ENCODE peak calls at places on chromosome 6, in four cellular contexts. P, D, G and Q are unnamed samples.

GRCh38 chr6:169263374-169263773 is 9.7 kb upstream of the THBS2 start:
- DNase-seq in G (no peak), P (no peak), D (no peak), Q (no peak)

GRCh38 chr6:154555075-154555677 is 44.7 kb upstream of the CNKSR3 start:
- DNase-seq in G (no peak), P (no peak), D (no peak), Q (no peak)

GRCh38 chr6:76072562-76072961 is at the start of gene IMPG1:
- DNase-seq in P (no peak), G (no peak), D (no peak), Q (no peak)

GRCh38 chr6:72922401-72922800 is 300.5 kb downstream of the KCNQ5 start:
- DNase-seq in G (no peak), P (no peak), D (no peak), Q (no peak)

GRCh38 chr6:93721386-93722048 is 302.2 kb upstream of the EPHA7 start:
- DNase-seq in D (no peak), P (no peak), G (no peak), Q (no peak)

GRCh38 chr6:24864345-24864744 is 65.6 kb upstream of the ARMH2 start:
- DNase-seq in D (no peak), P (no peak), G (no peak), Q (no peak)

GRCh38 chr6:11744753-11745152 is 33.9 kb downstream of the ADTRP start:
- DNase-seq in G (no peak), D (no peak), P (no peak), Q (no peak)

GRCh38 chr6:67112120-67112519 is 1405.1 kb upstream of the EYS start:
- DNase-seq in P (no peak), D (no peak), G (no peak), Q (no peak)

GRCh38 chr6:77456531-77457248 is 6.6 kb downstream of the HTR1B start:
- DNase-seq in P (no peak), G (no peak), D (no peak), Q (no peak)

GRCh38 chr6:68880050-68880449 is 245.0 kb downstream of the ADGRB3 start:
- DNase-seq in P (no peak), D (no peak), G (no peak), Q (no peak)

GRCh38 chr6:46954819-46955520 is 33.2 kb upstream of the ADGRF5 start:
- DNase-seq in P (no peak), G (no peak), D (no peak), Q (no peak)

GRCh38 chr6:7769702-7770101 is 43.8 kb downstream of the BMP6 start:
- DNase-seq in G (no peak), D (no peak), P (no peak), Q (no peak)

GRCh38 chr6:104940238-104940880 is 16.5 kb upstream of the LIN28B start:
- DNase-seq in D (no peak), P (no peak), G (no peak), Q (no peak)
- H3K27ac ChIP-seq in D (no peak), P (no peak), G (no peak), Q (no peak)

DNA sequence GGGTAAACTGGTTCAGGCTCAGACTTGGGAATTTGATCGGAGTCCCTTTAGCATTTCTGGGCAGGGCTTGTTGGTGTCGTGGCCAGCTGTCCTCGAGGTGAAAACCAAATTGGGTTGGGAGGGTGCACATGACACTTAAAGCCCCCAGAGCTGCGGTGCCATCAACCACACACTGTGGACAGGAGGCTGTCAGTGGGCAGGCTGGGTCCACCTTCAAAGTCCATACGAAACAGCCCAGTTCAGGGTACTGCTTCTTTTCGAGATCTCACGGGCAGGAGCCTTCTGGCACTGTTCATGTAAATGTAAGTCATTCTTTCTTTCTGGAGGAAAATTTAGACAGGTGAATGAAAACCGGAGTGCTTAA is 7.0 kb downstream of the SYNJ2 start:
- DNase-seq in P (no peak), D (no peak), G (no peak), Q (no peak)
- H3K27ac ChIP-seq in P (peak), D (no peak), G (no peak), Q (no peak)

GRCh38 chr6:27026361-27026760 is 221.1 kb upstream of the PRSS16 start:
- DNase-seq in G (no peak), D (no peak), P (no peak), Q (no peak)

GRCh38 chr6:27025351-27025750 is 222.2 kb upstream of the PRSS16 start:
- DNase-seq in G (no peak), D (no peak), P (no peak), Q (no peak)

GRCh38 chr6:27019651-27020552 is 227.6 kb upstream of the PRSS16 start:
- DNase-seq in G (peak), P (peak), D (peak), Q (peak)

GRCh38 chr6:27020553-27020880 is 227.0 kb upstream of the PRSS16 start:
- DNase-seq in P (no peak), D (no peak), G (no peak), Q (no peak)

GRCh38 chr6:27023664-27024063 is 223.8 kb upstream of the PRSS16 start:
- DNase-seq in D (no peak), P (no peak), G (no peak), Q (no peak)
- H3K27ac ChIP-seq in D (no peak), P (no peak), G (no peak), Q (no peak)

GRCh38 chr6:133818320-133818719 is 70.6 kb upstream of the TCF21 start:
- DNase-seq in G (no peak), P (no peak), D (no peak), Q (no peak)

GRCh38 chr6:133817460-133818047 is 71.4 kb upstream of the TCF21 start:
- DNase-seq in G (peak), D (peak), P (no peak), Q (peak)

GRCh38 chr6:133814235-133814634 is 74.7 kb upstream of the TCF21 start:
- DNase-seq in D (no peak), P (no peak), G (no peak), Q (no peak)

GRCh38 chr6:133814797-133815196 is 74.1 kb upstream of the TCF21 start:
- DNase-seq in G (no peak), P (no peak), D (no peak), Q (no peak)

GRCh38 chr6:133815313-133815712 is 73.6 kb upstream of the TCF21 start:
- DNase-seq in G (no peak), P (no peak), D (peak), Q (no peak)
- H3K27ac ChIP-seq in G (no peak), P (no peak), D (no peak), Q (no peak)

GRCh38 chr6:80382796-80383195 is 276.3 kb downstream of the BCKDHB start:
- DNase-seq in P (no peak), G (no peak), D (no peak), Q (no peak)
- H3K27ac ChIP-seq in P (no peak), G (no peak), D (no peak), Q (no peak)

GRCh38 chr6:44264154-44265002 is 973 bp downstream of the NFKBIE start:
- DNase-seq in D (peak), P (no peak), G (no peak), Q (no peak)
- H3K27ac ChIP-seq in D (peak), P (no peak), G (peak), Q (peak)

GRCh38 chr6:31720196-31720770 is 1.3 kb downstream of the LY6G6C start:
- DNase-seq in P (no peak), D (no peak), G (no peak), Q (no peak)

GRCh38 chr6:31723980-31724691 is 963 bp downstream of the MPIG6B start:
- DNase-seq in G (no peak), P (no peak), D (no peak), Q (no peak)

GRCh38 chr6:31723245-31723979 is at the start of gene MPIG6B:
- DNase-seq in G (no peak), D (no peak), P (no peak), Q (no peak)

GRCh38 chr6:31721351-31722020 is at the start of gene LY6G6C:
- DNase-seq in P (no peak), D (no peak), G (no peak), Q (no peak)

GRCh38 chr6:31722173-31722572 is 627 bp upstream of the LY6G6C start:
- DNase-seq in P (no peak), G (no peak), D (no peak), Q (no peak)
- H3K27ac ChIP-seq in P (no peak), G (no peak), D (no peak), Q (no peak)

DNA sequence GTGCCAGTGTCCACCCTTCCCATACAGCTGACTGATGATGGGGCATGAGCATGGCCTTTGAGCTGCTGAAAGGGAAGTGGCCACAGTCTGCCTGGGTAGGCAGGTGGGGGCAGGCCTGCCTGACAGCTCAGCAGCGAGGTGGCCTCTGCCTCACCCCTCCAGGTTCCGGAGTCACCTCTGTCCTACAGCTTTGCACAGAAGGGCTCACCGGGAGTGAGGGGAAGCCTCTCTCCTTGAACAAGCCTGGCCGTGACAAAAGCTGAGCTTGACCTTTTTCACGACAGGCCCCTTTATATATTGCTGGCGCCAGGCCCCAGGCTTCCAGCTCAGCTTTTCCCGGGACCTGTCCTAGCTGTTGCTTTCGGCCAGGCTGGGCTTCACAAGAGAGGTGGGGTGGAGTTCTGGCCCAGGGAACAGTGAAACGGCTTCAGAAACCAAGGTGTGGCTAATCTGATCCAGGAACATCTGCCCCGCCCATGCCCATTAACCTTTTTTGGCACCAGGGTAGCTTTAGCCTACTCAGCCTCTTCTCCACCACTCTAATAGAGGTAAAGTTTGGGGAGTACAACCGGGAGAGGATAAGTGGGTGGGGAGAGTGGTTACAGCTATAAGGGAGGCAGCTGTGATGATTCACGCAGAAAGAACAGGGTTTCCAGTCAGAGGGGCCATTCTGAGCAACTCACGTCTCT is 42.9 kb downstream of the C6orf132 start:
- DNase-seq in D (no peak), G (no peak), P (no peak), Q (no peak)
- H3K27ac ChIP-seq in D (no peak), G (no peak), P (no peak), Q (no peak)